ENCODE peak calls at places on chromosomes 3 and 15, in six cellular contexts. F, G, H, Q, C and K are unnamed samples. For H3K36me3, the result is how much of the 10 kb centered on the place peaks cover.

GRCh38 chr3:127135241-127136023 is 57.5 kb upstream of the PRR23E start:
- DNase-seq in F (no peak), G (no peak), H (no peak), Q (no peak), C (no peak), K (peak)

GRCh38 chr15:83312046-83312445 is 27.6 kb upstream of the BNC1 start:
- DNase-seq in F (no peak), G (no peak), H (no peak), Q (no peak), C (no peak), K (no peak)

GRCh38 chr3:112651076-112651475 is 10.1 kb upstream of the CCDC80 start:
- DNase-seq in F (no peak), G (no peak), H (no peak), Q (no peak), C (no peak), K (no peak)

GRCh38 chr15:78234515-78235040 is at the start of gene ACSBG1:
- DNase-seq in F (no peak), G (no peak), H (no peak), Q (no peak), C (no peak), K (no peak)

GRCh38 chr3:195522254-195523023 is 20.7 kb downstream of the PPP1R2 start:
- DNase-seq in F (peak), G (peak), H (no peak), Q (peak), C (no peak), K (no peak)

GRCh38 chr3:51398595-51399310 is 7.7 kb downstream of the RBM15B start:
- DNase-seq in F (no peak), G (no peak), H (no peak), Q (no peak), C (no peak), K (no peak)

GRCh38 chr3:194990454-194991337 is 280.3 kb downstream of the XXYLT1 start:
- DNase-seq in F (no peak), G (no peak), H (no peak), Q (no peak), C (no peak), K (no peak)

GRCh38 chr3:124248471-124249028 is 256.6 kb upstream of the ROPN1 start:
- DNase-seq in F (peak), G (peak), H (peak), Q (no peak), C (no peak), K (peak)

GRCh38 chr15:29470794-29471193 is 201.2 kb upstream of the NSMCE3 start:
- DNase-seq in F (no peak), G (no peak), H (no peak), Q (no peak), C (peak), K (no peak)

GRCh38 chr3:63333815-63334214 is 55.7 kb downstream of the SYNPR start:
- DNase-seq in F (peak), G (no peak), H (no peak), Q (no peak), C (no peak), K (no peak)

GRCh38 chr3:42780892-42781700 is 8.0 kb upstream of the CCDC13 start:
- DNase-seq in F (peak), G (peak), H (peak), Q (peak), C (peak), K (no peak)

GRCh38 chr3:172059532-172059931 is 20.2 kb downstream of the FNDC3B start:
- DNase-seq in F (no peak), G (no peak), H (no peak), Q (no peak), C (no peak), K (no peak)

GRCh38 chr3:49554639-49555265 is 475 bp downstream of the BSN start:
- DNase-seq in F (peak), G (no peak), H (no peak), Q (no peak), C (peak), K (no peak)

GRCh38 chr15:59177445-59177728 is 29.3 kb upstream of the LDHAL6B start:
- DNase-seq in F (no peak), G (no peak), H (no peak), Q (no peak), C (no peak), K (peak)

GRCh38 chr3:12929801-12930200 is 88.4 kb upstream of the RPL32 start:
- DNase-seq in F (no peak), G (no peak), H (no peak), Q (no peak), C (no peak), K (no peak)

GRCh38 chr15:80071652-80072051 is 12.2 kb downstream of the ZFAND6 start:
- DNase-seq in F (no peak), G (no peak), H (no peak), Q (no peak), C (no peak), K (no peak)

GRCh38 chr15:80072285-80072684 is 12.8 kb downstream of the ZFAND6 start:
- DNase-seq in F (peak), G (peak), H (no peak), Q (peak), C (peak), K (no peak)

GRCh38 chr15:80081390-80081789 is 21.9 kb downstream of the ZFAND6 start:
- DNase-seq in F (no peak), G (no peak), H (no peak), Q (no peak), C (no peak), K (no peak)

GRCh38 chr15:80073197-80073596 is 13.7 kb downstream of the ZFAND6 start:
- DNase-seq in F (no peak), G (no peak), H (no peak), Q (no peak), C (no peak), K (no peak)

GRCh38 chr15:80076321-80077318 is 17.1 kb downstream of the ZFAND6 start:
- DNase-seq in F (peak), G (no peak), H (no peak), Q (no peak), C (no peak), K (no peak)
- H3K27ac ChIP-seq in F (no peak), G (no peak), H (no peak), Q (no peak), C (no peak), K (no peak)

DNA sequence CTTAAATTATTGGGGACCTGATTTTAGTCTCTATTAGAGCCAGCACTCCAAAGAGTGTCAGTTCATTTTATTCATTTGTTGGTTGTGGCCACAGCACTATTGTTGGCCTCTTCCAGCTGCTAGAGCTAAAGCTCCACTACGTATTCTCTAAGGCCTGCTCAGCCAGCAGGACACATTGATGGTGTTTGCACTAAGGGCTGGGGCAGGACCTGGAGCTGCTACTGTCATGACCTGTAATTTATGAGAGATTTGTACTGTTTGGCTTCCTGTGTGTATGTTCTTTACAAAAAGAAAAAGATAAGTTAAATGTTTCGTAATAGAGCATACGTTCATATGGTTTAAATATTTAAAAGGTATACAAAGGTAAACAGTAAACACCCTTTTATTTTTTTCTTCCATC is 8.1 kb downstream of the GFM1 start:
- DNase-seq in F (no peak), G (no peak), H (no peak), Q (no peak), C (no peak), K (no peak)
- H3K36me3 ChIP-seq in F (under half), G (under half), H (under half), Q (under half), C (under half), K (half or more)

DNA sequence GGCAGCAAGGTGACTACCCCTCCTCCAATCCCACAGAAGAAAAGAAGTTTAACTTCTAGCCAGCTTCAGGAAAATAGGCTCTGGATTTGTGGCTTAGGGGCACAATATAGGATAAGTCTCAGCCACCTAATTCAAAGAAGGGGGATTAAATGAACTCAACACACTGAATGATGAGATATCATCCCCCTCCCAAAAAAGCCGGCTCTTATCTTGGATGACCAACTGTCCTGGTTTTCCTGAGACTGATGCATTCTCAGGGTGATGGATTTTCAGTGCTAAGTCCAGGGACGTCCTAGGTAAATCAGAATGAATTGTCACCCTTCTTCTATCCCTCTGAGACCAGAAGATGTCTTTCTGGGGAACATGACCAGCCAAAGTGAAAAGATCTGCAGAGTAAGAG is 487.0 kb upstream of the PROK2 start:
- DNase-seq in F (no peak), G (no peak), H (no peak), Q (no peak), C (no peak), K (no peak)
- H3K27ac ChIP-seq in F (no peak), G (no peak), H (no peak), Q (no peak), C (no peak), K (no peak)

GRCh38 chr15:39587291-39587909 is 6.5 kb downstream of the THBS1 start:
- DNase-seq in F (peak), G (peak), H (no peak), Q (no peak), C (no peak), K (no peak)
- H3K36me3 ChIP-seq in F (half or more), G (half or more), H (under half), Q (under half), C (under half), K (half or more)

GRCh38 chr15:67916565-67916964 is 76.7 kb upstream of the RNU6-1 start:
- DNase-seq in F (no peak), G (no peak), H (no peak), Q (no peak), C (no peak), K (no peak)

GRCh38 chr15:67917636-67918035 is 77.8 kb upstream of the RNU6-1 start:
- DNase-seq in F (no peak), G (no peak), H (no peak), Q (no peak), C (no peak), K (no peak)

GRCh38 chr15:67917037-67917436 is 77.2 kb upstream of the RNU6-1 start:
- DNase-seq in F (no peak), G (no peak), H (peak), Q (no peak), C (peak), K (peak)

GRCh38 chr15:67916051-67916374 is 76.2 kb upstream of the RNU6-1 start:
- DNase-seq in F (no peak), G (no peak), H (no peak), Q (no peak), C (no peak), K (no peak)

DNA sequence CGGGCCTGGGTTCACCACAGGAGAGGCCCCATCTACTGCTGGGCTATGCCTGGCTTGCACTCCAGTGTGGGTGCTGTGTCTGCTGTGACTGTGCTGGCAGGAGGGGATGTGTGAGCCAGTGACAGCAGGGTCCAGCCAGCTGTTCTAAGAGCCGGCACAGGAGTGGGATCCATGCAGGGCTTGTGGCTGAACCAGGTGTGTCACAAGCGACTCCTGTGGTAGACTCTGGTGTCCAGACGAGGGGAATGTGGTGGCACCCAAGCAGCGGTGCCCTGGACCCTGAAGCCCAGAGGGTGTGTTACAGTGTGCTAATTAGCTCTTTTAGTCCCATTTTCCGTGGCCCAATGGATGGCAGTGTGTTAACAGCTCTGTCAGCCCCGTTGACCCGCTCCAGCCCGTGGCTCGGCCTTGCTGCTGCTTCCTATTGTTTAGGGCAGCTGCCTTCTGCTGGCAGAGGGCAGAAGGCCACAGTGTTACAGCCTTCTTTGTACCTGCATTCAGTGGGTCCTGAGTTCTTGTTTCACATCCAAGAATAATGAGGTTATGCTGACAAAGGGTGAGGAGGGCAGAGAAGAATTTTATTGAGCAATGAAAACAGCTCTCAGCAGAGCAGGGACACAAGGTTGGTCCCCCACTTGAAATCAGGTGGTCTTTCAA is 78.5 kb upstream of the RNU6-1 start:
- DNase-seq in F (no peak), G (no peak), H (no peak), Q (no peak), C (no peak), K (no peak)
- H3K27ac ChIP-seq in F (no peak), G (no peak), H (peak), Q (no peak), C (peak), K (peak)

DNA sequence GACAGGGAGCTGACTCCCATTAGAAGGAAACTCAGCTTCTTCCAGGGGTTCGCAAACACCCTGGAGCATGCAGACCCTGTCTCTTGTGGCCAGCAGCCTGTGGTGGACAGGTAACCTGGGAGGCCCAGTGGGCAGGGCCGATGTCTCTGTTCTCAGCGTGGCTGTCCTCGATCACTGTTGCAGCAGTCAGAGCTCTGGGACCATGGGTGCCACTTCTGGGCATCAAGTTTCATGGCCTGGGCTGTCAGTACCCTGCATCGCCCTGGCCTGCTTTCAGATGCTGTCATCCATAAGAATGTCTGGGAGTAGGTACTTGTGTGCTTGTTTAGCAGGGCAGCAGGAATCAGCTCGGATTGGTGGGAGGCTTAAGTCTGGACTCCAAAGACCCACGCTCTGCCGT is 54.4 kb downstream of the SLC6A6 start:
- DNase-seq in F (no peak), G (no peak), H (no peak), Q (no peak), C (no peak), K (no peak)
- H3K36me3 ChIP-seq in F (under half), G (under half), H (under half), Q (under half), C (under half), K (under half)

DNA sequence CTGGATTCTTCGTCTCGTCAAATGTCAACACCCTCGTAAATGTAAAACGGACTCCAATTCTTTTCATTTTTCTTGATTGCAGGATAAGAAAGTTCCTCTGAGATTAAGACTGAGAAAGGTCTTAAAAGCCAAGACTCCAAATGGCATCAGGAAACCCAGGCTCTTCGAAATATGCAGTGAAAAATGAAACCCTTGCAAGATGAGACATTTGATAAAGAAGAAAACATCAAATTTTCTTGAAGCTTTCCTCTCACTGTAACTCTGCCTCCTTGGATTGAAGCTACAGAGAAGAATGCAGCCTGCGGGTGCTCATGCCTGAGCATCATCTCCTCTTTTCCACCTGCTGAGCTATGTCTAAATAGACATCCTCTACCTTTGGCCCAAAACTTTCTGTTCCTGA is 342.4 kb upstream of the THBS1 start:
- DNase-seq in F (no peak), G (no peak), H (no peak), Q (no peak), C (no peak), K (no peak)
- H3K27ac ChIP-seq in F (no peak), G (no peak), H (no peak), Q (no peak), C (no peak), K (no peak)

GRCh38 chr3:30676424-30677346 is 70.3 kb downstream of the TGFBR2 start:
- DNase-seq in F (no peak), G (no peak), H (no peak), Q (no peak), C (no peak), K (no peak)
- H3K36me3 ChIP-seq in F (under half), G (under half), H (under half), Q (under half), C (under half), K (half or more)

DNA sequence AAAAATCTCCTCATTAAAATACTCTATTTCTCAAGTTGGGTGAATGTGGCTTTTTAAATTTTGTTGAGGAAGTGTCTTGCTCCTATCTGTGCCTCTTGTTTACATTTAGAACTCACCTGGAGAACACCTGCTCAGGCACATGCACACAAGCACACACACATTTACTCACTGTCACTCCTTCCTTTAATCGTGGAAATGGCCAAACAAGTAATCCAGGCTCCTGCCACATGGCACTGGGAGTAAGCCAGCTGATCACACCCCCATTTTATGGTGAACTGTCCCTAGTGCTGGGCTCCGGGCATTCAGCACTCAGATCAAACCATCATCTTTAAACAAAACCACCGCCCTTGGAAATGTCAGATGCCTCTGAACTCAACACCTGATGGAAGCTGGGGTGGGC is 204.7 kb upstream of the BHLHE40 start:
- DNase-seq in F (no peak), G (no peak), H (no peak), Q (no peak), C (no peak), K (no peak)
- H3K27ac ChIP-seq in F (no peak), G (no peak), H (no peak), Q (no peak), C (no peak), K (no peak)

DNA sequence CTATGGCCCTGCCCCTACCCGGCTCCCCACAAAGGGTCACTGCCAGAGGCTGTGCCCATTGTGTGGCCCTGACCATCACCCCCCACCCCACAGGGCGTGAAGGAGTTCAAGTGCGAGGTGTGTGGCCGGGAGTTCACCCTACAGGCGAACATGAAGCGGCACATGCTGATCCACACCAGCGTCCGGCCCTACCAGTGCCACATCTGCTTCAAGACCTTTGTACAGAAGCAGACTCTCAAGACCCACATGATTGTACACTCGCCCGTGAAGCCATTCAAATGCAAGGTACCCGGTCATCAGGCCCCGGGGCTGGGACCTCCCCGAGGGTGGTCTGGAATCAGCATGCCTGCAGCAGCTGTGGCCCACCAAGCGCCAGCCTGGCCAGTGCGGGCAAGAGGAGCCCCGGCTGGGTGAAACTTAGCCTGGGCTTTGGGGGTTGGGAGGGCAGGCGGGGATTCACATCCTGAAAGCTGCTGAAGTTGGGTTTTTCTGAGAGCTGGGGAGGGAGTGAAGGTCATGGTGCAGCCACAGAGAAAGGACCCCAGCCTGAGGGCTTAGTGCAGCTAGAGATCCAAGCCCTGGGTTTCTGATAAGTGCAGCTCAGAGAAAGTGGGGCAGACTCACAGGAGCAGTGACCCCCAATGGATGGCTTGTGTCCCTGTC is 29.2 kb downstream of the IDH2 start:
- DNase-seq in F (no peak), G (no peak), H (no peak), Q (no peak), C (no peak), K (no peak)
- H3K36me3 ChIP-seq in F (under half), G (under half), H (under half), Q (under half), C (under half), K (under half)